ENCODE peak calls at places on chromosomes 7 and 10, in six cellular contexts. V is activated CD4-positive, alpha-beta memory T cell treated with anti-CD3 and anti-CD28 coated beads, Interleukin-2, amount 10 ng/mL, durations not matched to agents 7 days and 5 days; U is fibroblast of lung; C is PC-3; W is dorsolateral prefrontal cortex; D is LoVo. X is an unnamed sample.

GRCh38 chr7:103972779-103973434 is 16.6 kb downstream of the RELN start:
- DNase-seq in V (no peak), U (no peak), C (no peak), W (no peak), D (no peak), X (no peak)

GRCh38 chr10:78277734-78278404 is 244.2 kb downstream of the RPS24 start:
- DNase-seq in V (no peak), U (peak; percentile 72), C (peak; percentile 68), W (peak; percentile 66), D (no peak), X (peak; percentile 89)

GRCh38 chr7:10889266-10889898 is 84.3 kb upstream of the PHF14 start:
- DNase-seq in V (peak; percentile 54), U (peak; percentile 56), C (peak; percentile 58), W (no peak), D (peak; percentile 67), X (no peak)

GRCh38 chr7:94980418-94981142 is 73.2 kb downstream of the PPP1R9A start:
- DNase-seq in V (no peak), U (peak; percentile 53), C (no peak), W (no peak), D (no peak), X (no peak)

GRCh38 chr10:97863808-97864207 is 14.2 kb downstream of the GOLGA7B start:
- DNase-seq in V (no peak), U (no peak), C (no peak), W (no peak), D (no peak), X (no peak)

GRCh38 chr10:27660268-27660667 is 85.4 kb downstream of the MKX start:
- DNase-seq in V (no peak), U (no peak), C (no peak), W (no peak), D (no peak), X (no peak)

GRCh38 chr7:1664711-1665591 is 5.1 kb upstream of the ELFN1 start:
- DNase-seq in V (peak; percentile 50), U (peak; percentile 52), C (peak; percentile 46), W (peak; percentile 50), D (no peak), X (no peak)

GRCh38 chr10:125775491-125776106 is at the start of gene MMP21:
- DNase-seq in V (no peak), U (no peak), C (no peak), W (no peak), D (no peak), X (no peak)

X was measured in lower leg skin.